ENCODE peak calls at places on chromosome 3, in four cellular contexts. K is HS-5; Y is amniotic stem cell; O is stimulated activated CD4-positive, alpha-beta T cell treated with anti-CD3 and anti-CD28 coated beads, TNF-alpha, amount 100 ng/mL, for 24 hours. L is an unnamed sample.

GRCh38 chr3:106083207-106083606 is 214.4 kb upstream of the CBLB start:
- DNase-seq in K (no peak), Y (no peak), O (no peak), L (no peak)

GRCh38 chr3:153443961-153444360 is 281.9 kb downstream of the RAP2B start:
- DNase-seq in K (no peak), Y (no peak), O (no peak), L (no peak)

GRCh38 chr3:58535531-58536500 is 1.2 kb downstream of the ACOX2 start:
- DNase-seq in K (no peak), Y (no peak), O (no peak), L (no peak)

GRCh38 chr3:44429459-44429858 is 48.0 kb downstream of the ZNF445 start:
- DNase-seq in K (no peak), Y (no peak), O (no peak), L (no peak)

GRCh38 chr3:146464005-146464595 is 5.3 kb downstream of the PLSCR2 start:
- DNase-seq in K (peak), Y (no peak), O (no peak), L (no peak)

GRCh38 chr3:69110941-69111546 is 11.4 kb downstream of the LMOD3 start:
- DNase-seq in K (no peak), Y (no peak), O (no peak), L (no peak)

GRCh38 chr3:195908439-195909293 is at the start of gene TNK2:
- DNase-seq in K (no peak), Y (no peak), O (no peak), L (no peak)

GRCh38 chr3:149507491-149508324 is 33.2 kb downstream of the TM4SF4 start:
- DNase-seq in K (no peak), Y (no peak), O (no peak), L (no peak)

GRCh38 chr3:190321789-190322603 is at the start of gene CLDN1:
- DNase-seq in K (no peak), Y (peak), O (peak), L (no peak)

GRCh38 chr3:55453871-55454496 is 33.1 kb downstream of the WNT5A start:
- DNase-seq in K (no peak), Y (no peak), O (no peak), L (no peak)

GRCh38 chr3:152460936-152461335 is 192.2 kb downstream of the MBNL1 start:
- DNase-seq in K (no peak), Y (no peak), O (no peak), L (no peak)

GRCh38 chr3:197465996-197466549 is 89.7 kb downstream of the BDH1 start:
- DNase-seq in K (peak), Y (no peak), O (no peak), L (no peak)

GRCh38 chr3:9507586-9508578 is 45.7 kb downstream of the LHFPL4 start:
- DNase-seq in K (no peak), Y (no peak), O (no peak), L (no peak)

GRCh38 chr3:150114873-150115570 is 144.3 kb upstream of the PFN2 start:
- DNase-seq in K (no peak), Y (no peak), O (no peak), L (no peak)

GRCh38 chr3:79885407-79885806 is 117.6 kb upstream of the ROBO1 start:
- DNase-seq in K (no peak), Y (no peak), O (no peak), L (no peak)